ENCODE peak calls at places on chromosomes 11 and 22, in four cellular contexts. Q, M, O and E are unnamed samples.
A peak's percentile ranks its signal among the peaks of the same experiment; 100 is the strongest.

GRCh38 chr11:111422494-111423249 is 43.6 kb upstream of the POU2AF1 start:
- DNase-seq in Q (no peak), M (peak; percentile 6), O (no peak), E (no peak)

GRCh38 chr11:106012744-106013143 is 9.3 kb downstream of the MSANTD4 start:
- DNase-seq in Q (peak; percentile 72), M (no peak), O (no peak), E (no peak)

GRCh38 chr11:18455686-18456372 is at the start of gene LDHAL6A:
- DNase-seq in Q (no peak), M (no peak), O (no peak), E (no peak)

GRCh38 chr11:103202048-103202651 is 92.9 kb downstream of the DYNC2H1 start:
- DNase-seq in Q (peak; percentile 11), M (peak; percentile 7), O (no peak), E (peak; percentile 7)

GRCh38 chr11:1351278-1351937 is 38.3 kb upstream of the BRSK2 start:
- DNase-seq in Q (no peak), M (no peak), O (no peak), E (peak; percentile 22)

GRCh38 chr11:108859510-108859909 is 194.6 kb downstream of the DDX10 start:
- DNase-seq in Q (no peak), M (no peak), O (no peak), E (no peak)

GRCh38 chr11:116352881-116353280 is 419.9 kb downstream of the BUD13 start:
- DNase-seq in Q (no peak), M (no peak), O (no peak), E (no peak)

GRCh38 chr11:67060111-67060522 is 3.5 kb downstream of the RHOD start:
- DNase-seq in Q (no peak), M (peak; percentile 91), O (no peak), E (no peak)

GRCh38 chr11:82701847-82702520 is 31.7 kb downstream of the FAM181B start:
- DNase-seq in Q (no peak), M (peak; percentile 29), O (no peak), E (no peak)

GRCh38 chr11:26780686-26781085 is 58.8 kb upstream of the SLC5A12 start:
- DNase-seq in Q (no peak), M (no peak), O (no peak), E (no peak)

GRCh38 chr22:39498368-39498767 is 3.7 kb upstream of the MIEF1 start:
- DNase-seq in Q (no peak), M (no peak), O (no peak), E (no peak)

GRCh38 chr11:60897496-60897895 is 8.9 kb downstream of the PRPF19 start:
- DNase-seq in Q (no peak), M (no peak), O (no peak), E (no peak)

GRCh38 chr11:132200303-132200936 is 830.0 kb downstream of the NTM start:
- DNase-seq in Q (no peak), M (no peak), O (no peak), E (no peak)

GRCh38 chr11:28400236-28401100 is 292.3 kb downstream of the METTL15 start:
- DNase-seq in Q (peak; percentile 58), M (no peak), O (no peak), E (no peak)

GRCh38 chr11:107757661-107758060 is 45.8 kb upstream of the SLN start:
- DNase-seq in Q (no peak), M (no peak), O (no peak), E (no peak)

GRCh38 chr22:24219750-24220149 is 25.1 kb downstream of the GGT5 start:
- DNase-seq in Q (no peak), M (no peak), O (no peak), E (no peak)

GRCh38 chr11:115286614-115287013 is 217.6 kb downstream of the CADM1 start:
- DNase-seq in Q (no peak), M (no peak), O (no peak), E (no peak)

GRCh38 chr11:3412837-3413236 is 33.9 kb upstream of the ZNF195 start:
- DNase-seq in Q (no peak), M (no peak), O (no peak), E (no peak)

GRCh38 chr11:10356161-10356560 is 51.3 kb downstream of the ADM start:
- DNase-seq in Q (no peak), M (no peak), O (no peak), E (no peak)

GRCh38 chr11:28566643-28567042 is 458.5 kb downstream of the METTL15 start:
- DNase-seq in Q (peak; percentile 92), M (peak; percentile 90), O (peak; percentile 92), E (peak; percentile 47)

GRCh38 chr11:73916435-73916834 is 34.4 kb upstream of the DNAJB13 start:
- DNase-seq in Q (no peak), M (no peak), O (no peak), E (no peak)

GRCh38 chr22:49381595-49382450 is 445.9 kb downstream of the BRD1 start:
- DNase-seq in Q (no peak), M (no peak), O (peak; percentile 35), E (no peak)

GRCh38 chr22:28351585-28351984 is 328.1 kb downstream of the TTC28 start:
- DNase-seq in Q (no peak), M (no peak), O (no peak), E (no peak)

GRCh38 chr11:762421-763072 is 14.7 kb downstream of the GATD1 start:
- DNase-seq in Q (no peak), M (peak; percentile 83), O (peak; percentile 67), E (no peak)

GRCh38 chr22:29144786-29145160 is 60.9 kb upstream of the EMID1 start:
- DNase-seq in Q (no peak), M (no peak), O (no peak), E (no peak)

GRCh38 chr11:76735841-76736240 is 47.3 kb upstream of the TSKU start:
- DNase-seq in Q (no peak), M (no peak), O (no peak), E (no peak)

GRCh38 chr11:45926001-45926401 is 3.5 kb downstream of the LARGE2 start:
- DNase-seq in Q (no peak), M (no peak), O (peak; percentile 63), E (no peak)

GRCh38 chr11:63639195-63639832 is 25.1 kb upstream of the PLAAT3 start:
- DNase-seq in Q (no peak), M (peak; percentile 31), O (no peak), E (no peak)

GRCh38 chr22:37627545-37627944 is 11.9 kb upstream of the SH3BP1 start:
- DNase-seq in Q (no peak), M (no peak), O (peak; percentile 68), E (no peak)

GRCh38 chr11:36622431-36623136 is 24.5 kb upstream of the RAG2 start:
- DNase-seq in Q (peak; percentile 0), M (peak; percentile 4), O (no peak), E (no peak)
- TF ChIP-seq CTCF in Q (peak; percentile 60), M (peak; percentile 44), O (peak; percentile 47), E (peak; percentile 63)

DNA sequence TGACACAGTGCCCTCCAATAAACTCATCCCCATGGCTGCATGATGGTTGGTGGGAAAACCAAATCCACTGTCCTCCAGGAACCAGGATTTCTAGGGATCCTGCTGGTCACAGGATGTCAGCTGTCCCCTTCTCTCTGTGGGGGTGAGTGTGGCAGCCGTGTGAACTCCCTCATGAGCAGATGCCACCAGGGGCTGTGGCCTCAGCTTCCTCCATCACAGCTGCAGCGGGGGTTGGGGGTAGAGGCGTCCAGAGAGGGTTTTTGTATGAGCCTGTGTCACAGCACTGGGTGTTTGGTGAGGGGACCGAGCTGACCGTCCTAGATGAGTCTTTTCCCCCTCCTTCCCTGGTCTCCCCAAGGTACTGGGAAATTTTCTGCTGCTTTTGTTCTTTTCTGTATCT is 26.4 kb downstream of the IGLL5 start:
- DNase-seq in Q (no peak), M (no peak), O (no peak), E (no peak)
- H3K4me3 ChIP-seq in Q (no peak overlapping the region), M (no peak overlapping the region), O (no peak overlapping the region), E (no peak overlapping the region)

DNA sequence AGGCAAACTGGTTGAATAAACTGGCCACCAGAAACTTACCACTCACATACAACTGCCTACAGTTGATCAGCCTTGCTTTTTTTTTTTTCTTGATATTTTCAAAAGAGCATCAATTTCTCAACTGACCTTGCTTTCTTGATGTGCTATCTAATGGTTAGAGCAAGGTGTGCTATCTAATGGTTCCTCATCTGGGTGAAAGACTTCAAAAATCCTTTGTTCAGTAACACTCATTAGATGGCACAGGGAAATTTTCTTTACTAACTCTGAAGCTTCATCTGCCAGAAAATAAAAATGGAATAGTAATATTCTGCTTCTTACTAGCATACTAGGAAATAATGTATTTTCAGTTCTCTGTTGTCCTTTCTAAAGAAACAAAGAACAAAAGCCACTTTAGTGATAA is 51.2 kb upstream of the RAPSN start:
- DNase-seq in Q (no peak), M (no peak), O (no peak), E (no peak)
- TF ChIP-seq CTCF in Q (no peak), M (no peak), O (no peak), E (no peak)

GRCh38 chr11:14322510-14322909 is 36.5 kb downstream of the RRAS2 start:
- DNase-seq in Q (no peak), M (no peak), O (no peak), E (no peak)
- H3K4me3 ChIP-seq in Q (no peak overlapping the region), M (no peak overlapping the region), O (no peak overlapping the region), E (no peak overlapping the region)

GRCh38 chr11:126570489-126570888 is 215.0 kb downstream of the ST3GAL4 start:
- DNase-seq in Q (no peak), M (peak; percentile 8), O (no peak), E (no peak)

GRCh38 chr11:126564588-126564987 is 209.1 kb downstream of the ST3GAL4 start:
- DNase-seq in Q (no peak), M (no peak), O (no peak), E (no peak)

DNA sequence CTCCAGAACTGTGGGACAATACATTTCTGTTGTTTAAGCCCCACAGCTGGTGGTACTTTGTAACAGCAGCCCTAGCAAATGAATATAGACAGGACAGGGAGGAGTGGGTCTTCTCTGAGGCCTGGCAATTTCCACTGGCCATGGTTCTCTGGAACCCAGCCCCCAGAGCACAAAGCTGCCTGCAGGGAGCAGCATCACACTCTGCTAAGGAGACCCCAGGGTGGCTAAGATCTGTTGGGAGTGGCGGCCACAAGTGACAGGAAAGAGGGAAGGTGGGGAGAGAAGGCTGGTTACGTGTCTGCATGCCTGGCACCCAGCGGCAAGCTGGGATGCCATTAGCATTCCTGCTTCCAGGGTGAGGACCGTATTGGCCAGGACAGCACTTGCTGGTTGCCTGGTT is 211.9 kb downstream of the ST3GAL4 start:
- DNase-seq in Q (no peak), M (no peak), O (no peak), E (no peak)
- TF ChIP-seq CTCF in Q (no peak), M (no peak), O (no peak), E (no peak)

GRCh38 chr11:64688534-64688982 is 34.4 kb downstream of the NRXN2 start:
- DNase-seq in Q (peak; percentile 50), M (peak; percentile 89), O (peak; percentile 94), E (peak; percentile 9)

GRCh38 chr11:64686466-64687175 is 36.4 kb downstream of the NRXN2 start:
- DNase-seq in Q (no peak), M (no peak), O (no peak), E (no peak)

GRCh38 chr11:64690235-64690634 is 32.8 kb downstream of the NRXN2 start:
- DNase-seq in Q (no peak), M (no peak), O (no peak), E (no peak)

GRCh38 chr11:64687204-64687603 is 35.8 kb downstream of the NRXN2 start:
- DNase-seq in Q (no peak), M (no peak), O (peak; percentile 95), E (no peak)

GRCh38 chr11:64687641-64688533 is 35.1 kb downstream of the NRXN2 start:
- DNase-seq in Q (no peak), M (no peak), O (peak; percentile 79), E (no peak)
- H3K4me3 ChIP-seq in Q (no peak overlapping the region), M (no peak overlapping the region), O (no peak overlapping the region), E (no peak overlapping the region)